ENCODE peak calls at places on chromosome 6, in six cellular contexts. G is coronary artery; C is smooth muscle cell of the brain vasculature; K is stimulated activated CD4-positive, alpha-beta T cell treated with anti-CD3 and anti-CD28 coated beads, Interleukin-1b, Interleukin-23, amount 100 ng/mL, for 24 hours; I is DMS 273 treated with DMSO at 0.1 percent for 48 hours; V is caudate nucleus. P is an unnamed sample.

GRCh38 chr6:33954453-33954852 is 150.7 kb upstream of the MLN start:
- DNase-seq in G (no peak), C (no peak), K (no peak), I (no peak), V (no peak), P (no peak)

GRCh38 chr6:31651602-31652191 is 764 bp downstream of the BAG6 start:
- DNase-seq in G (peak), C (no peak), K (no peak), I (peak), V (no peak), P (peak)

GRCh38 chr6:42929088-42929927 is at the start of gene CNPY3:
- DNase-seq in G (peak), C (peak), K (peak), I (peak), V (peak), P (peak)

GRCh38 chr6:152463183-152463582 is 174.0 kb downstream of the SYNE1 start:
- DNase-seq in G (no peak), C (no peak), K (no peak), I (no peak), V (no peak), P (no peak)

GRCh38 chr6:75526502-75527127 is 33.0 kb upstream of the FILIP1 start:
- DNase-seq in G (no peak), C (peak), K (peak), I (peak), V (peak), P (peak)

GRCh38 chr6:131652472-131652871 is 15.4 kb downstream of the ENPP3 start:
- DNase-seq in G (no peak), C (no peak), K (no peak), I (no peak), V (no peak), P (no peak)

GRCh38 chr6:148867851-148868250 is 121.0 kb downstream of the UST start:
- DNase-seq in G (no peak), C (no peak), K (no peak), I (no peak), V (no peak), P (no peak)

GRCh38 chr6:153960741-153961140 is 78.3 kb upstream of the OPRM1 start:
- DNase-seq in G (no peak), C (no peak), K (no peak), I (no peak), V (no peak), P (no peak)

GRCh38 chr6:157770946-157771345 is 52.1 kb upstream of the SNX9 start:
- DNase-seq in G (no peak), C (no peak), K (no peak), I (no peak), V (no peak), P (no peak)

GRCh38 chr6:157587127-157587729 is 206.2 kb downstream of the ZDHHC14 start:
- DNase-seq in G (no peak), C (no peak), K (no peak), I (no peak), V (no peak), P (no peak)

GRCh38 chr6:15986027-15986629 is 142.8 kb upstream of the MYLIP start:
- DNase-seq in G (no peak), C (no peak), K (no peak), I (no peak), V (no peak), P (no peak)

P was measured in tibial nerve.